ENCODE peak calls at places on chromosomes 16 and 17, in five cellular contexts. K is amniotic stem cell, L is posterior cingulate gyrus, Y is cardiac fibroblast, P is AG08396. G is an unnamed sample.

GRCh38 chr16:84605339-84605848 is 12.5 kb downstream of the COTL1 start:
- DNase-seq in K (no peak), L (no peak), Y (no peak), P (no peak), G (no peak)

GRCh38 chr16:50747206-50747956 is 5.5 kb downstream of the CYLD start:
- DNase-seq in K (no peak), L (no peak), Y (peak), P (no peak), G (no peak)

GRCh38 chr17:11485802-11486421 is 112.4 kb upstream of the DNAH9 start:
- DNase-seq in K (no peak), L (no peak), Y (no peak), P (no peak), G (no peak)

GRCh38 chr17:83064732-83065659 is 14.4 kb upstream of the METRNL start:
- DNase-seq in K (no peak), L (no peak), Y (no peak), P (no peak), G (no peak)

GRCh38 chr17:39950871-39951348 is 11.9 kb upstream of the GSDMA start:
- DNase-seq in K (no peak), L (no peak), Y (peak), P (no peak), G (no peak)

GRCh38 chr16:84339316-84339715 is 29.0 kb upstream of the ATP2C2 start:
- DNase-seq in K (no peak), L (no peak), Y (no peak), P (no peak), G (no peak)

GRCh38 chr16:49688298-49688697 is 167.6 kb downstream of the ZNF423 start:
- DNase-seq in K (no peak), L (no peak), Y (no peak), P (no peak), G (no peak)

GRCh38 chr16:31458073-31458834 is 1.0 kb upstream of the ARMC5 start:
- DNase-seq in K (no peak), L (no peak), Y (peak), P (no peak), G (peak)